ENCODE peak calls at places on chromosomes 2 and 18, in five cellular contexts. Y is transverse colon, F is A549, W is HFF-Myc, R is mammary epithelial cell. T is an unnamed sample.
A peak's percentile ranks its signal among the peaks of the same experiment; 100 is the strongest.

GRCh38 chr2:118838741-118839455 is 8.6 kb downstream of the EN1 start:
- DNase-seq in R (no peak), W (no peak), Y (no peak), F (no peak), T (no peak)

GRCh38 chr2:2147024-2147900 is 183.8 kb downstream of the MYT1L start:
- DNase-seq in F (no peak), Y (no peak), R (no peak), W (no peak), T (no peak)

GRCh38 chr2:164779383-164780057 is 62.1 kb downstream of the COBLL1 start:
- DNase-seq in Y (peak; percentile 14), F (no peak), W (no peak), R (no peak), T (no peak)

GRCh38 chr2:129087133-129087813 is 768.6 kb upstream of the HS6ST1 start:
- DNase-seq in W (no peak), Y (no peak), F (no peak), R (peak; percentile 90), T (no peak)

GRCh38 chr18:21914739-21915319 is 174.2 kb downstream of the MIB1 start:
- DNase-seq in Y (peak; percentile 19), W (no peak), R (peak; percentile 25), F (peak; percentile 61), T (peak; percentile 80)

GRCh38 chr2:129929321-129930290 is 49.9 kb upstream of the RAB6C start:
- DNase-seq in R (peak; percentile 12), W (peak; percentile 40), Y (no peak), F (no peak), T (peak; percentile 64)

GRCh38 chr2:70340921-70341765 is 39.3 kb upstream of the FAM136A start:
- DNase-seq in R (peak; percentile 57), Y (peak; percentile 35), F (peak; percentile 60), W (peak; percentile 21), T (peak; percentile 55)

GRCh38 chr2:109382946-109383345 is 230.8 kb downstream of the SEPTIN10 start:
- DNase-seq in F (no peak), Y (peak; percentile 17), W (peak; percentile 47), R (no peak), T (peak; percentile 87)

GRCh38 chr18:46622999-46623398 is 34.0 kb downstream of the LOXHD1 start:
- DNase-seq in Y (no peak), F (peak; percentile 11), W (no peak), R (peak; percentile 16), T (peak; percentile 28)

GRCh38 chr2:151357359-151357758 is at the start of gene TNFAIP6:
- DNase-seq in Y (no peak), F (peak; percentile 41), W (peak; percentile 92), R (peak; percentile 87), T (peak; percentile 98)

GRCh38 chr2:107358921-107359320 is 467.8 kb upstream of the RGPD4 start:
- DNase-seq in Y (no peak), W (no peak), R (no peak), F (no peak), T (no peak)

GRCh38 chr2:193462411-193462810 is 1267.7 kb upstream of the TMEFF2 start:
- DNase-seq in R (no peak), W (no peak), Y (no peak), F (no peak), T (no peak)

GRCh38 chr18:33755918-33756590 is 178.0 kb downstream of the ASXL3 start:
- DNase-seq in F (peak; percentile 29), Y (peak; percentile 26), R (peak; percentile 79), W (peak; percentile 87), T (peak; percentile 90)

GRCh38 chr18:7272268-7273049 is 41.6 kb downstream of the LRRC30 start:
- DNase-seq in W (peak; percentile 31), R (peak; percentile 56), F (peak; percentile 71), Y (peak; percentile 37), T (peak; percentile 65)

GRCh38 chr2:109201465-109202420 is 72.7 kb downstream of the SH3RF3 start:
- DNase-seq in W (no peak), F (no peak), Y (no peak), R (no peak), T (no peak)

GRCh38 chr18:21664069-21664468 is 40.5 kb downstream of the ABHD3 start:
- DNase-seq in W (no peak), F (peak; percentile 79), R (no peak), Y (no peak), T (no peak)

GRCh38 chr2:20224716-20225293 is at the start of gene SDC1:
- DNase-seq in R (peak; percentile 77), Y (peak; percentile 85), W (no peak), F (peak; percentile 82), T (peak; percentile 39)

GRCh38 chr2:48080534-48081316 is 174.4 kb upstream of the FBXO11 start:
- DNase-seq in Y (no peak), R (no peak), F (no peak), W (no peak), T (no peak)

GRCh38 chr2:37561615-37562569 is 109.5 kb downstream of the CDC42EP3 start:
- DNase-seq in R (peak; percentile 93), W (no peak), Y (no peak), F (peak; percentile 83), T (peak; percentile 82)

GRCh38 chr2:209688388-209688787 is 83.2 kb upstream of the UNC80 start:
- DNase-seq in R (peak; percentile 61), W (no peak), F (no peak), Y (no peak), T (no peak)

GRCh38 chr2:67567866-67568265 is 170.7 kb downstream of the ETAA1 start:
- DNase-seq in W (no peak), F (no peak), R (no peak), Y (no peak), T (peak; percentile 73)

GRCh38 chr2:11342561-11343343 is 1.7 kb downstream of the ROCK2 start:
- DNase-seq in R (peak; percentile 81), Y (peak; percentile 54), F (peak; percentile 81), W (no peak), T (peak; percentile 75)

GRCh38 chr2:75233965-75234364 is 34.6 kb upstream of the TACR1 start:
- DNase-seq in Y (no peak), R (no peak), F (no peak), W (no peak), T (no peak)

GRCh38 chr2:113848758-113849460 is 41.0 kb upstream of the ACTR3 start:
- DNase-seq in W (no peak), Y (no peak), F (peak; percentile 31), R (peak; percentile 98), T (peak; percentile 19)

GRCh38 chr2:133146893-133147292 is 421.4 kb downstream of the NCKAP5 start:
- DNase-seq in R (no peak), F (peak; percentile 7), W (no peak), Y (no peak), T (peak; percentile 42)

GRCh38 chr18:47251289-47252120 is at the start of gene SKOR2:
- DNase-seq in R (no peak), F (no peak), Y (no peak), W (no peak), T (no peak)

GRCh38 chr2:128809256-128809636 is 490.6 kb upstream of the HS6ST1 start:
- DNase-seq in W (no peak), R (peak; percentile 88), Y (no peak), F (no peak), T (peak; percentile 0)

DNA sequence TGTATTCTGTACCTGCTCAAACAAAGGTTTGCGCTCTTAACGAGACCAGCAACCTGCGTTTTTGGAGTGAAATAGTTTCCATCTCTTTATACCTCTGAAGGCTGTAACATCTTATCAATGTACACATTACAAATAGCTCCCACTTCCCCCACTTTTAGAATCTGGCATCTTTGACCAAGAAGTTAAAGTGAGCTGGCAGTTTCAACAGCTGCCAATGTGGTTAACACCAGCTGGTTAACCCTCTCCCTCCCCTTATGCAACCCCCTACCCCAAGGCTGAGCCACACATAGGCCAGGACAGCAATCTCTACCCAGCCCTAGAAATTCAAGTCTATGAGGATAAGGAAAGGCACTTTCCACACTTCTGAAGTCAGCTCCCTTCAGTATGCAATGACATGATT is 2.2 kb upstream of the SERTAD2 start:
- DNase-seq in Y (no peak), W (no peak), F (no peak), R (no peak), T (no peak)
- H3K4me3 ChIP-seq in Y (no peak overlapping the region), W (no peak overlapping the region), F (no peak overlapping the region), R (no peak overlapping the region), T (no peak overlapping the region)

DNA sequence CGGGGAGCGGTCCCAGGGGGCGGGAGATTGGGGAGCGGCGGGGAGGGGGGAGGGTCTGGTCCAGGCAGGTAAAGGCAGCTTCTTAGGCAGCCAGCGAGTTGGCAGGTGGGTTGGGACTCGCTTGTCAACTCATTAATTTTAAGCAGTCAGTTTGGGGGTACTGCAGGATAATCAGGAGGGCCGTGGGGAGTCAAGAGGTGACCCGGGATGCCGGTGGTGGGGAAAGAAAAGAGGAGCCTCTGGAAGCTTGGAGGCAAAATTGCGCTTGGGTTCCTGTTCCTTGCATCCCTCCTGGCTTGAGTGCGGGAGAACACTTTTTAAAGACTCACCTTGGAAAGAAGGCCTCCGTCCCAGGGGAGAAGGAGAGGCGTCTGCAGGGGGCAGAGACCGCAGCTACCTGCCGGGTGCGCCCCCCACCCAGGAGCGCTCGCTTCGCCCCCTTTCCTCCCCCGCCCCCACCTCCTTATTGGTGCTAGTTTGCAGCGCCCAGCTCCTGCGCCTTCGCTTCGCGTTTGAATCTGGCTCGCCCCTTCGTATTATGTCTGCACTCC is at the start of gene KCNJ3:
- DNase-seq in Y (no peak), W (no peak), R (no peak), F (no peak), T (no peak)
- H3K4me3 ChIP-seq in Y (peak within 1 kb of the TSS; percentile 45), W (no peak within 1 kb of the TSS), R (no peak within 1 kb of the TSS), F (peak within 1 kb of the TSS; percentile 51), T (no peak within 1 kb of the TSS)

GRCh38 chr2:204321910-204322765 is 223.1 kb upstream of the PARD3B start:
- DNase-seq in R (peak; percentile 4), F (peak; percentile 64), W (peak; percentile 29), Y (no peak), T (peak; percentile 39)

GRCh38 chr2:204325468-204325867 is 219.8 kb upstream of the PARD3B start:
- DNase-seq in W (peak; percentile 61), R (peak; percentile 59), F (peak; percentile 82), Y (peak; percentile 62), T (peak; percentile 89)

GRCh38 chr2:204315236-204315662 is 230.0 kb upstream of the PARD3B start:
- DNase-seq in R (no peak), F (no peak), W (peak; percentile 5), Y (peak; percentile 13), T (peak; percentile 11)

GRCh38 chr2:204317640-204318039 is 227.6 kb upstream of the PARD3B start:
- DNase-seq in R (no peak), F (no peak), Y (no peak), W (no peak), T (no peak)

DNA sequence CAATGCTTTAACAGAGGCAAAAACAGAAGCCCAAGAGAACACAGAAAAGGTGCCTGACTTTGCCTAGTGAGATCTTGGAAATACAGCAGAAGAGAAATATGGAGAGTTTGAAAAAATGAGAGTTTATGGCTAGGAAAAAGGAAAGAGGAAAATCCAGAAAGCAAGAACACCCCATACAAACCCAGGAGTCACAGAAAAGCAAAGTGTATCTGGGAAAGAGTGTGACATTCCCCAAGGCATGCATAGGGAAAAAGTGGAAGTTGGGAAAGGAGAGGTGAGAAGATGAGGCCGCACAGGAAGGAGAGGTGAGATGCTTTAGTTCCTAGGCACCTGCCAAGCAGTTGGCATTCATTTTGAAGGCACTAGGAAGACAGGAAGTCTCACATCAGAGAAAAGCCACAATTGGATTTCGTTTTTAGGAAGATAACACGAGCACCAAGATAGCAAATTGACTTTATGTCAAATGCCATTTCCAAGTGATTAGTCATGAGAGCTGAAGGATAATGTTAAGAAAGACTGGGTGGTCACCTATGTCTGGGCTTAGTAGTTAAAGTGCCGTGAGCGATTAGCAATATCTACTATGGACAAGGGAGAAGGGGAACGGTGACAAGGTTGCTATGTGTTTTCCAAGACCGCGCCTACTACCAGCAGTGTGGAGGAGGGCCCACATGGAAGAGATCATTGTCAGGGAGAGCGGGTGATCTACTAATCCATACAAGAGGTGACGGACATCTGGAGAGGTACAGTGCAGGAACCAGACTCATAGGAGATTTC is 224.1 kb upstream of the PARD3B start:
- DNase-seq in W (no peak), R (no peak), F (no peak), Y (no peak), T (no peak)
- H3K4me3 ChIP-seq in W (no peak overlapping the region), R (no peak overlapping the region), F (no peak overlapping the region), Y (no peak overlapping the region), T (no peak overlapping the region)

GRCh38 chr2:234974501-234975385 is 22.9 kb downstream of the SH3BP4 start:
- DNase-seq in F (no peak), W (no peak), R (no peak), Y (peak; percentile 35), T (peak; percentile 86)
- H3K4me3 ChIP-seq in F (no peak overlapping the region), W (no peak overlapping the region), R (no peak overlapping the region), Y (no peak overlapping the region), T (peak overlapping the region; percentile 11)

T was measured in fibroblast of the aortic adventitia.